ENCODE peak calls at places on chromosomes 6 and 20, in ten cellular contexts. N is endodermal cell; Q is stomach; L is cardiac muscle cell; Z is ovary; C is kidney epithelial cell; A is Peyer's patch; O is pancreas; G is neural progenitor cell; M is CD8-positive, alpha-beta T cell. V is an unnamed sample. For H3K36me3, the result is how much of the 10 kb centered on the place peaks cover.

GRCh38 chr6:148835920-148836441 is 89.2 kb downstream of the UST start:
- DNase-seq in N (no peak), Q (no peak), L (no peak), Z (no peak), C (no peak), A (no peak), O (no peak), G (no peak), M (no peak), V (peak)

GRCh38 chr6:167487706-167488664 is 163.1 kb downstream of the TTLL2 start:
- DNase-seq in N (no peak), Q (no peak), L (no peak), Z (no peak), C (no peak), A (no peak), O (no peak), G (no peak), M (no peak), V (no peak)

GRCh38 chr20:12113468-12114371 is 196.0 kb downstream of the BTBD3 start:
- DNase-seq in N (no peak), Q (peak), L (no peak), Z (no peak), C (no peak), A (no peak), O (no peak), G (no peak), M (no peak), V (no peak)

GRCh38 chr6:2753116-2753489 is 2.4 kb upstream of the MYLK4 start:
- DNase-seq in N (no peak), Q (no peak), L (no peak), Z (no peak), C (no peak), A (no peak), O (no peak), G (no peak), M (no peak), V (no peak)

GRCh38 chr6:33895296-33895695 is 91.5 kb upstream of the MLN start:
- DNase-seq in N (no peak), Q (no peak), L (no peak), Z (no peak), C (no peak), A (no peak), O (no peak), G (no peak), M (peak), V (no peak)

GRCh38 chr6:151807513-151808330 is at the start of gene ESR1:
- DNase-seq in N (peak), Q (peak), L (peak), Z (peak), C (no peak), A (no peak), O (no peak), G (peak), M (no peak), V (no peak)

GRCh38 chr20:43731469-43731868 is 4.7 kb upstream of the GTSF1L start:
- DNase-seq in N (no peak), Q (no peak), L (no peak), Z (no peak), C (no peak), A (no peak), O (no peak), G (no peak), M (no peak), V (peak)

GRCh38 chr6:163263998-163264661 is 150.4 kb upstream of the QKI start:
- DNase-seq in N (peak), Q (peak), L (no peak), Z (no peak), C (no peak), A (no peak), O (peak), G (peak), M (no peak), V (no peak)

GRCh38 chr6:8192067-8192466 is 89.7 kb upstream of the EEF1E1 start:
- DNase-seq in N (peak), Q (no peak), L (no peak), Z (no peak), C (no peak), A (no peak), O (no peak), G (peak), M (no peak), V (no peak)

GRCh38 chr6:158131926-158132325 is 36.1 kb downstream of the SERAC1 start:
- DNase-seq in N (no peak), Q (no peak), L (peak), Z (no peak), C (no peak), A (no peak), O (no peak), G (peak), M (no peak), V (no peak)

GRCh38 chr6:157107571-157107914 is 215.8 kb downstream of the TMEM242 start:
- DNase-seq in N (no peak), Q (no peak), L (no peak), Z (no peak), C (no peak), A (no peak), O (no peak), G (no peak), M (no peak), V (no peak)
- H3K4me3 ChIP-seq in N (no peak), Q (no peak), L (no peak), Z (no peak), C (no peak), A (no peak), O (no peak), G (no peak), M (no peak), V (no peak)

GRCh38 chr6:13397359-13398080 is 69.2 kb upstream of the TBC1D7 start:
- DNase-seq in N (no peak), Q (no peak), L (no peak), Z (no peak), C (no peak), A (peak), O (no peak), G (no peak), M (no peak), V (no peak)
- TF ChIP-seq CTCF in N (peak), Q (no peak), L (no peak), Z (no peak), C (no peak), A (no peak), O (no peak), G (no peak), M (no peak), V (peak)

GRCh38 chr20:59334616-59335300 is 34.3 kb downstream of the EDN3 start:
- DNase-seq in N (no peak), Q (no peak), L (no peak), Z (no peak), C (no peak), A (no peak), O (no peak), G (no peak), M (no peak), V (no peak)
- H3K36me3 ChIP-seq in N (under half), Q (under half), L (under half), Z (under half), C (under half), A (under half), O (under half), G (under half), M (under half), V (under half)

GRCh38 chr20:63496404-63497120 is 2.3 kb downstream of the EEF1A2 start:
- DNase-seq in N (no peak), Q (no peak), L (no peak), Z (no peak), C (no peak), A (no peak), O (peak), G (no peak), M (no peak), V (no peak)

GRCh38 chr20:63494420-63495166 is 4.3 kb downstream of the EEF1A2 start:
- DNase-seq in N (no peak), Q (no peak), L (no peak), Z (no peak), C (no peak), A (no peak), O (peak), G (no peak), M (peak), V (no peak)

GRCh38 chr20:63497138-63497945 is 1.5 kb downstream of the EEF1A2 start:
- DNase-seq in N (no peak), Q (no peak), L (no peak), Z (no peak), C (no peak), A (no peak), O (peak), G (no peak), M (no peak), V (no peak)

GRCh38 chr20:63495167-63495720 is 3.6 kb downstream of the EEF1A2 start:
- DNase-seq in N (no peak), Q (no peak), L (no peak), Z (no peak), C (no peak), A (no peak), O (no peak), G (no peak), M (no peak), V (no peak)

DNA sequence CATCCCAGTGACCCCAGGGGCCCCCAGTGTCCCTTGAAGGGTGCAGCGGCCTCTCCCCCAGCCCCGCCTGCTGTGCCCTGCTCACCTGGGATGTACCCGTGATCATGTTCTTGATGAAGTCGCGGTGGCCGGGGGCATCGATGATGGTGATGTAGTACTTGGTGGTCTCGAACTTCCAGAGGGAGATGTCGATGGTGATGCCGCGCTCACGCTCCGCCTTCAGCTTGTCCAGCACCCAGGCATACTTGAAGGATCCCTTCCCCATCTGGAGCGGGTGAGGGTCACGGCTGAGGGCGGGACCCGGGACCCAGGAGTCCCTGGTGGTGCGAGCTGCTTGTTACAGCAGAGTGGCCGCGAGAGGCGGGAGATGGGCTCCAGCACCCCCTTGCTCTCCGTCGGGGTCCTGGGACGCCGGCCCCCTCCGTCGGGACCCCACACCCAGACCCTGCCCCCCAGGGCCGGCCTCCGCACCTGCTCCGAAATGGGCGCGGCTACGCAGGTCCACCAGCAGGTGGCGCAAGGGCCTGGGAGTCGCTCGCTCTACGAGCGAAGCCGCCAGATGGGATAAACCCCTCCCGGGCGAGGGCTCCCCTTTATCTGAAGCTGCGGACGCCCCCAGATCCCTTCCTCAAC is 3.0 kb downstream of the EEF1A2 start:
- DNase-seq in N (peak), Q (peak), L (peak), Z (peak), C (no peak), A (peak), O (peak), G (peak), M (peak), V (no peak)
- H3K4me3 ChIP-seq in N (no peak), Q (peak), L (no peak), Z (peak), C (no peak), A (peak), O (peak), G (no peak), M (peak), V (no peak)

GRCh38 chr6:41071501-41071922 is 644 bp downstream of the OARD1 start:
- DNase-seq in N (no peak), Q (no peak), L (no peak), Z (no peak), C (no peak), A (peak), O (no peak), G (no peak), M (no peak), V (peak)
- TF ChIP-seq CTCF in N (no peak), Q (no peak), L (peak), Z (no peak), C (no peak), A (no peak), O (no peak), G (peak), M (no peak), V (no peak)

GRCh38 chr6:161414180-161414579 is 140.3 kb upstream of the AGPAT4 start:
- DNase-seq in N (no peak), Q (no peak), L (no peak), Z (no peak), C (no peak), A (no peak), O (peak), G (no peak), M (no peak), V (no peak)

GRCh38 chr6:161411265-161411944 is 137.5 kb upstream of the AGPAT4 start:
- DNase-seq in N (no peak), Q (no peak), L (no peak), Z (no peak), C (no peak), A (no peak), O (no peak), G (no peak), M (no peak), V (no peak)

GRCh38 chr6:161414800-161415199 is 140.9 kb upstream of the AGPAT4 start:
- DNase-seq in N (no peak), Q (no peak), L (no peak), Z (no peak), C (no peak), A (no peak), O (peak), G (no peak), M (no peak), V (no peak)

GRCh38 chr6:161413361-161413771 is 139.5 kb upstream of the AGPAT4 start:
- DNase-seq in N (no peak), Q (no peak), L (no peak), Z (no peak), C (no peak), A (no peak), O (no peak), G (no peak), M (no peak), V (no peak)

GRCh38 chr6:161412795-161413194 is 138.9 kb upstream of the AGPAT4 start:
- DNase-seq in N (no peak), Q (no peak), L (no peak), Z (no peak), C (no peak), A (no peak), O (no peak), G (no peak), M (no peak), V (no peak)
- H3K36me3 ChIP-seq in N (under half), Q (under half), L (under half), Z (under half), C (under half), A (under half), O (under half), G (under half), M (under half), V (under half)